ENCODE peak calls at places on chromosomes 4 and X, in ten cellular contexts. One of them, this sample, is unnamed.

GRCh38 chr4:2417196-2417764 is 1.2 kb downstream of the ZFYVE28 start:
- DNase-seq in amniotic epithelial cell: no peak
- DNase-seq in COR-L47: no peak
- DNase-seq in endothelial cell: peak; percentile 30
- DNase-seq in heart left ventricle: no peak
- DNase-seq in activated T-helper 9 cell treated with anti-CD3 and anti-CD28 coated beads, Interleukin-2, amount 50 U/mL, for 16 hours: no peak
- DNase-seq in NCI-H774: no peak
- DNase-seq in activated naive CD4-positive, alpha-beta T cell treated with anti-CD3 and anti-CD28 coated beads, Interleukin-2, amount 10 ng/mL, durations not matched to agents 7 days and 5 days: peak; percentile 31
- DNase-seq in globus pallidus: no peak
- DNase-seq in Right ventricle myocardium superior: no peak
- DNase-seq in this sample: no peak

GRCh38 chr4:85725727-85726170 is 250.8 kb downstream of the ARHGAP24 start:
- DNase-seq in amniotic epithelial cell: peak; percentile 37
- DNase-seq in COR-L47: no peak
- DNase-seq in endothelial cell: no peak
- DNase-seq in heart left ventricle: peak; percentile 52
- DNase-seq in activated T-helper 9 cell treated with anti-CD3 and anti-CD28 coated beads, Interleukin-2, amount 50 U/mL, for 16 hours: no peak
- DNase-seq in NCI-H774: no peak
- DNase-seq in activated naive CD4-positive, alpha-beta T cell treated with anti-CD3 and anti-CD28 coated beads, Interleukin-2, amount 10 ng/mL, durations not matched to agents 7 days and 5 days: no peak
- DNase-seq in globus pallidus: peak; percentile 45
- DNase-seq in Right ventricle myocardium superior: peak; percentile 73
- DNase-seq in this sample: no peak

GRCh38 chrX:43882294-43882681 is at the start of gene MAOB:
- DNase-seq in amniotic epithelial cell: no peak
- DNase-seq in COR-L47: no peak
- DNase-seq in endothelial cell: peak; percentile 10
- DNase-seq in heart left ventricle: peak; percentile 53
- DNase-seq in activated T-helper 9 cell treated with anti-CD3 and anti-CD28 coated beads, Interleukin-2, amount 50 U/mL, for 16 hours: no peak
- DNase-seq in NCI-H774: no peak
- DNase-seq in activated naive CD4-positive, alpha-beta T cell treated with anti-CD3 and anti-CD28 coated beads, Interleukin-2, amount 10 ng/mL, durations not matched to agents 7 days and 5 days: no peak
- DNase-seq in globus pallidus: no peak
- DNase-seq in Right ventricle myocardium superior: peak; percentile 66
- DNase-seq in this sample: no peak

GRCh38 chrX:102712216-102712966 is at the start of gene GPRASP2:
- DNase-seq in amniotic epithelial cell: peak; percentile 3
- DNase-seq in COR-L47: peak; percentile 7
- DNase-seq in endothelial cell: peak; percentile 36
- DNase-seq in heart left ventricle: peak; percentile 35
- DNase-seq in activated T-helper 9 cell treated with anti-CD3 and anti-CD28 coated beads, Interleukin-2, amount 50 U/mL, for 16 hours: no peak
- DNase-seq in NCI-H774: no peak
- DNase-seq in activated naive CD4-positive, alpha-beta T cell treated with anti-CD3 and anti-CD28 coated beads, Interleukin-2, amount 10 ng/mL, durations not matched to agents 7 days and 5 days: peak; percentile 30
- DNase-seq in globus pallidus: peak; percentile 14
- DNase-seq in Right ventricle myocardium superior: peak; percentile 75
- DNase-seq in this sample: no peak

GRCh38 chr4:139576219-139576618 is 20.2 kb upstream of the SETD7 start:
- DNase-seq in amniotic epithelial cell: peak; percentile 51
- DNase-seq in COR-L47: no peak
- DNase-seq in endothelial cell: no peak
- DNase-seq in heart left ventricle: no peak
- DNase-seq in activated T-helper 9 cell treated with anti-CD3 and anti-CD28 coated beads, Interleukin-2, amount 50 U/mL, for 16 hours: no peak
- DNase-seq in NCI-H774: no peak
- DNase-seq in activated naive CD4-positive, alpha-beta T cell treated with anti-CD3 and anti-CD28 coated beads, Interleukin-2, amount 10 ng/mL, durations not matched to agents 7 days and 5 days: no peak
- DNase-seq in globus pallidus: no peak
- DNase-seq in Right ventricle myocardium superior: no peak
- DNase-seq in this sample: no peak

GRCh38 chrX:137052641-137053235 is 18.9 kb upstream of the GPR101 start:
- DNase-seq in amniotic epithelial cell: no peak
- DNase-seq in COR-L47: no peak
- DNase-seq in endothelial cell: peak; percentile 14
- DNase-seq in heart left ventricle: no peak
- DNase-seq in activated T-helper 9 cell treated with anti-CD3 and anti-CD28 coated beads, Interleukin-2, amount 50 U/mL, for 16 hours: no peak
- DNase-seq in NCI-H774: peak; percentile 28
- DNase-seq in activated naive CD4-positive, alpha-beta T cell treated with anti-CD3 and anti-CD28 coated beads, Interleukin-2, amount 10 ng/mL, durations not matched to agents 7 days and 5 days: peak; percentile 31
- DNase-seq in globus pallidus: no peak
- DNase-seq in Right ventricle myocardium superior: no peak
- DNase-seq in this sample: no peak

GRCh38 chr4:26088433-26088928 is 174.5 kb downstream of the SMIM20 start:
- DNase-seq in amniotic epithelial cell: peak; percentile 36
- DNase-seq in COR-L47: no peak
- DNase-seq in endothelial cell: no peak
- DNase-seq in heart left ventricle: no peak
- DNase-seq in activated T-helper 9 cell treated with anti-CD3 and anti-CD28 coated beads, Interleukin-2, amount 50 U/mL, for 16 hours: no peak
- DNase-seq in NCI-H774: no peak
- DNase-seq in activated naive CD4-positive, alpha-beta T cell treated with anti-CD3 and anti-CD28 coated beads, Interleukin-2, amount 10 ng/mL, durations not matched to agents 7 days and 5 days: no peak
- DNase-seq in globus pallidus: no peak
- DNase-seq in Right ventricle myocardium superior: no peak
- DNase-seq in this sample: no peak

GRCh38 chr4:105666693-105667092 is 41.8 kb downstream of the INTS12 start:
- DNase-seq in amniotic epithelial cell: peak; percentile 77
- DNase-seq in COR-L47: peak; percentile 17
- DNase-seq in endothelial cell: no peak
- DNase-seq in heart left ventricle: no peak
- DNase-seq in activated T-helper 9 cell treated with anti-CD3 and anti-CD28 coated beads, Interleukin-2, amount 50 U/mL, for 16 hours: no peak
- DNase-seq in NCI-H774: no peak
- DNase-seq in activated naive CD4-positive, alpha-beta T cell treated with anti-CD3 and anti-CD28 coated beads, Interleukin-2, amount 10 ng/mL, durations not matched to agents 7 days and 5 days: no peak
- DNase-seq in globus pallidus: peak; percentile 11
- DNase-seq in Right ventricle myocardium superior: no peak
- DNase-seq in this sample: no peak

GRCh38 chrX:44483965-44484606 is 58.6 kb downstream of the FUNDC1 start:
- DNase-seq in amniotic epithelial cell: peak; percentile 5
- DNase-seq in COR-L47: no peak
- DNase-seq in endothelial cell: no peak
- DNase-seq in heart left ventricle: no peak
- DNase-seq in activated T-helper 9 cell treated with anti-CD3 and anti-CD28 coated beads, Interleukin-2, amount 50 U/mL, for 16 hours: no peak
- DNase-seq in NCI-H774: no peak
- DNase-seq in activated naive CD4-positive, alpha-beta T cell treated with anti-CD3 and anti-CD28 coated beads, Interleukin-2, amount 10 ng/mL, durations not matched to agents 7 days and 5 days: no peak
- DNase-seq in globus pallidus: no peak
- DNase-seq in Right ventricle myocardium superior: no peak
- DNase-seq in this sample: no peak

GRCh38 chrX:2325076-2325784 is 175.5 kb downstream of the DHRSX start:
- DNase-seq in amniotic epithelial cell: peak; percentile 57
- DNase-seq in COR-L47: no peak
- DNase-seq in endothelial cell: no peak
- DNase-seq in heart left ventricle: peak; percentile 37
- DNase-seq in activated T-helper 9 cell treated with anti-CD3 and anti-CD28 coated beads, Interleukin-2, amount 50 U/mL, for 16 hours: peak; percentile 13
- DNase-seq in NCI-H774: no peak
- DNase-seq in activated naive CD4-positive, alpha-beta T cell treated with anti-CD3 and anti-CD28 coated beads, Interleukin-2, amount 10 ng/mL, durations not matched to agents 7 days and 5 days: peak; percentile 23
- DNase-seq in globus pallidus: peak; percentile 80
- DNase-seq in Right ventricle myocardium superior: peak; percentile 68
- DNase-seq in this sample: no peak

GRCh38 chrX:15143050-15143824 is 126.6 kb downstream of the ASB9 start:
- DNase-seq in amniotic epithelial cell: peak; percentile 35
- DNase-seq in COR-L47: peak; percentile 14
- DNase-seq in endothelial cell: peak; percentile 39
- DNase-seq in heart left ventricle: peak; percentile 8
- DNase-seq in activated T-helper 9 cell treated with anti-CD3 and anti-CD28 coated beads, Interleukin-2, amount 50 U/mL, for 16 hours: peak; percentile 30
- DNase-seq in NCI-H774: peak; percentile 4
- DNase-seq in activated naive CD4-positive, alpha-beta T cell treated with anti-CD3 and anti-CD28 coated beads, Interleukin-2, amount 10 ng/mL, durations not matched to agents 7 days and 5 days: peak; percentile 69
- DNase-seq in globus pallidus: peak; percentile 7
- DNase-seq in Right ventricle myocardium superior: peak; percentile 43
- DNase-seq in this sample: peak; percentile 41

GRCh38 chr4:42284030-42284429 is 113.3 kb upstream of the SHISA3 start:
- DNase-seq in amniotic epithelial cell: no peak
- DNase-seq in COR-L47: no peak
- DNase-seq in endothelial cell: no peak
- DNase-seq in heart left ventricle: no peak
- DNase-seq in activated T-helper 9 cell treated with anti-CD3 and anti-CD28 coated beads, Interleukin-2, amount 50 U/mL, for 16 hours: no peak
- DNase-seq in NCI-H774: no peak
- DNase-seq in activated naive CD4-positive, alpha-beta T cell treated with anti-CD3 and anti-CD28 coated beads, Interleukin-2, amount 10 ng/mL, durations not matched to agents 7 days and 5 days: no peak
- DNase-seq in globus pallidus: no peak
- DNase-seq in Right ventricle myocardium superior: no peak
- DNase-seq in this sample: no peak

GRCh38 chr4:85831647-85832046 is 356.7 kb downstream of the ARHGAP24 start:
- DNase-seq in amniotic epithelial cell: no peak
- DNase-seq in COR-L47: no peak
- DNase-seq in endothelial cell: no peak
- DNase-seq in heart left ventricle: no peak
- DNase-seq in activated T-helper 9 cell treated with anti-CD3 and anti-CD28 coated beads, Interleukin-2, amount 50 U/mL, for 16 hours: no peak
- DNase-seq in NCI-H774: no peak
- DNase-seq in activated naive CD4-positive, alpha-beta T cell treated with anti-CD3 and anti-CD28 coated beads, Interleukin-2, amount 10 ng/mL, durations not matched to agents 7 days and 5 days: no peak
- DNase-seq in globus pallidus: no peak
- DNase-seq in Right ventricle myocardium superior: no peak
- DNase-seq in this sample: no peak

GRCh38 chr4:168208957-168209614 is 109.5 kb downstream of the DDX60 start:
- DNase-seq in amniotic epithelial cell: no peak
- DNase-seq in COR-L47: no peak
- DNase-seq in endothelial cell: no peak
- DNase-seq in heart left ventricle: no peak
- DNase-seq in activated T-helper 9 cell treated with anti-CD3 and anti-CD28 coated beads, Interleukin-2, amount 50 U/mL, for 16 hours: no peak
- DNase-seq in NCI-H774: no peak
- DNase-seq in activated naive CD4-positive, alpha-beta T cell treated with anti-CD3 and anti-CD28 coated beads, Interleukin-2, amount 10 ng/mL, durations not matched to agents 7 days and 5 days: no peak
- DNase-seq in globus pallidus: no peak
- DNase-seq in Right ventricle myocardium superior: no peak
- DNase-seq in this sample: no peak

GRCh38 chr4:186723207-186724047 is at the start of gene FAT1:
- DNase-seq in amniotic epithelial cell: peak; percentile 77
- DNase-seq in COR-L47: no peak
- DNase-seq in endothelial cell: peak; percentile 78
- DNase-seq in heart left ventricle: peak; percentile 73
- DNase-seq in activated T-helper 9 cell treated with anti-CD3 and anti-CD28 coated beads, Interleukin-2, amount 50 U/mL, for 16 hours: no peak
- DNase-seq in NCI-H774: peak; percentile 53
- DNase-seq in activated naive CD4-positive, alpha-beta T cell treated with anti-CD3 and anti-CD28 coated beads, Interleukin-2, amount 10 ng/mL, durations not matched to agents 7 days and 5 days: no peak
- DNase-seq in globus pallidus: peak; percentile 66
- DNase-seq in Right ventricle myocardium superior: peak; percentile 75
- DNase-seq in this sample: no peak

GRCh38 chrX:130174051-130174704 is 2.4 kb downstream of the RAB33A start:
- DNase-seq in amniotic epithelial cell: peak; percentile 67
- DNase-seq in COR-L47: no peak
- DNase-seq in endothelial cell: no peak
- DNase-seq in heart left ventricle: peak; percentile 32
- DNase-seq in activated T-helper 9 cell treated with anti-CD3 and anti-CD28 coated beads, Interleukin-2, amount 50 U/mL, for 16 hours: no peak
- DNase-seq in NCI-H774: no peak
- DNase-seq in activated naive CD4-positive, alpha-beta T cell treated with anti-CD3 and anti-CD28 coated beads, Interleukin-2, amount 10 ng/mL, durations not matched to agents 7 days and 5 days: no peak
- DNase-seq in globus pallidus: no peak
- DNase-seq in Right ventricle myocardium superior: peak; percentile 51
- DNase-seq in this sample: no peak

GRCh38 chr4:150219841-150220240 is 141.6 kb downstream of the DCLK2 start:
- DNase-seq in amniotic epithelial cell: no peak
- DNase-seq in COR-L47: no peak
- DNase-seq in endothelial cell: no peak
- DNase-seq in heart left ventricle: no peak
- DNase-seq in activated T-helper 9 cell treated with anti-CD3 and anti-CD28 coated beads, Interleukin-2, amount 50 U/mL, for 16 hours: no peak
- DNase-seq in NCI-H774: no peak
- DNase-seq in activated naive CD4-positive, alpha-beta T cell treated with anti-CD3 and anti-CD28 coated beads, Interleukin-2, amount 10 ng/mL, durations not matched to agents 7 days and 5 days: no peak
- DNase-seq in globus pallidus: no peak
- DNase-seq in Right ventricle myocardium superior: no peak
- DNase-seq in this sample: no peak

This sample was measured in DND-41.